ENCODE peak calls at places on chromosomes 1 and 21, in ten cellular contexts. One of them, this sample, is unnamed.

GRCh38 chr1:185646202-185646683 is 87.9 kb upstream of the HMCN1 start:
- DNase-seq in cardiac muscle cell: peak; percentile 85
- DNase-seq in left lung: no peak
- DNase-seq in ovary: no peak
- DNase-seq in fibroblast of lung: peak; percentile 94
- DNase-seq in adrenal gland: peak; percentile 44
- DNase-seq in spleen: no peak
- DNase-seq in esophagus muscularis mucosa: no peak
- DNase-seq in neural progenitor cell: peak; percentile 89
- DNase-seq in mammary epithelial cell: peak; percentile 99
- DNase-seq in this sample: no peak

GRCh38 chr1:197314672-197315071 is 46.6 kb downstream of the CRB1 start:
- DNase-seq in mammary epithelial cell: no peak
- DNase-seq in left lung: no peak
- DNase-seq in neural progenitor cell: no peak
- DNase-seq in esophagus muscularis mucosa: no peak
- DNase-seq in cardiac muscle cell: no peak
- DNase-seq in fibroblast of lung: no peak
- DNase-seq in spleen: no peak
- DNase-seq in ovary: no peak
- DNase-seq in adrenal gland: no peak
- DNase-seq in this sample: no peak

GRCh38 chr1:228109962-228110488 is 926 bp upstream of the MRPL55 start:
- DNase-seq in left lung: no peak
- DNase-seq in fibroblast of lung: no peak
- DNase-seq in spleen: no peak
- DNase-seq in esophagus muscularis mucosa: no peak
- DNase-seq in cardiac muscle cell: no peak
- DNase-seq in adrenal gland: no peak
- DNase-seq in neural progenitor cell: peak; percentile 33
- DNase-seq in ovary: peak; percentile 54
- DNase-seq in mammary epithelial cell: no peak
- DNase-seq in this sample: no peak

GRCh38 chr1:82907313-82907712 is 1091.6 kb downstream of the TTLL7 start:
- DNase-seq in neural progenitor cell: no peak
- DNase-seq in cardiac muscle cell: no peak
- DNase-seq in ovary: no peak
- DNase-seq in fibroblast of lung: no peak
- DNase-seq in spleen: no peak
- DNase-seq in adrenal gland: no peak
- DNase-seq in left lung: no peak
- DNase-seq in esophagus muscularis mucosa: no peak
- DNase-seq in mammary epithelial cell: no peak
- DNase-seq in this sample: no peak

GRCh38 chr1:62230724-62231123 is 36.1 kb downstream of the L1TD1 start:
- DNase-seq in adrenal gland: no peak
- DNase-seq in mammary epithelial cell: peak; percentile 99
- DNase-seq in ovary: no peak
- DNase-seq in left lung: no peak
- DNase-seq in neural progenitor cell: no peak
- DNase-seq in cardiac muscle cell: no peak
- DNase-seq in fibroblast of lung: no peak
- DNase-seq in spleen: no peak
- DNase-seq in esophagus muscularis mucosa: no peak
- DNase-seq in this sample: no peak

GRCh38 chr1:175222296-175222938 is 29.8 kb upstream of the KIAA0040 start:
- DNase-seq in esophagus muscularis mucosa: peak; percentile 70
- DNase-seq in mammary epithelial cell: peak; percentile 95
- DNase-seq in left lung: no peak
- DNase-seq in cardiac muscle cell: no peak
- DNase-seq in ovary: no peak
- DNase-seq in neural progenitor cell: no peak
- DNase-seq in adrenal gland: no peak
- DNase-seq in spleen: no peak
- DNase-seq in fibroblast of lung: no peak
- DNase-seq in this sample: no peak

GRCh38 chr1:112219267-112219666 is 176.7 kb upstream of the CTTNBP2NL start:
- DNase-seq in neural progenitor cell: no peak
- DNase-seq in cardiac muscle cell: no peak
- DNase-seq in adrenal gland: no peak
- DNase-seq in mammary epithelial cell: no peak
- DNase-seq in ovary: no peak
- DNase-seq in left lung: no peak
- DNase-seq in spleen: no peak
- DNase-seq in fibroblast of lung: no peak
- DNase-seq in esophagus muscularis mucosa: no peak
- DNase-seq in this sample: no peak

GRCh38 chr21:33291686-33292085 is 25.5 kb downstream of the IL10RB start:
- DNase-seq in fibroblast of lung: no peak
- DNase-seq in spleen: no peak
- DNase-seq in left lung: no peak
- DNase-seq in cardiac muscle cell: no peak
- DNase-seq in mammary epithelial cell: no peak
- DNase-seq in ovary: no peak
- DNase-seq in adrenal gland: no peak
- DNase-seq in esophagus muscularis mucosa: no peak
- DNase-seq in neural progenitor cell: no peak
- DNase-seq in this sample: no peak

GRCh38 chr21:34154878-34155277 is 81.5 kb downstream of the MRPS6 start:
- DNase-seq in adrenal gland: no peak
- DNase-seq in esophagus muscularis mucosa: no peak
- DNase-seq in cardiac muscle cell: no peak
- DNase-seq in neural progenitor cell: no peak
- DNase-seq in spleen: no peak
- DNase-seq in mammary epithelial cell: no peak
- DNase-seq in ovary: no peak
- DNase-seq in left lung: no peak
- DNase-seq in fibroblast of lung: no peak
- DNase-seq in this sample: no peak

GRCh38 chr21:33388188-33388587 is 15.0 kb upstream of the IFNGR2 start:
- DNase-seq in ovary: no peak
- DNase-seq in cardiac muscle cell: no peak
- DNase-seq in left lung: no peak
- DNase-seq in esophagus muscularis mucosa: no peak
- DNase-seq in mammary epithelial cell: no peak
- DNase-seq in neural progenitor cell: no peak
- DNase-seq in fibroblast of lung: no peak
- DNase-seq in spleen: no peak
- DNase-seq in adrenal gland: no peak
- DNase-seq in this sample: no peak

GRCh38 chr1:202501281-202501680 is 152.8 kb downstream of the PPP1R12B start:
- DNase-seq in fibroblast of lung: peak; percentile 64
- DNase-seq in spleen: no peak
- DNase-seq in ovary: no peak
- DNase-seq in adrenal gland: no peak
- DNase-seq in neural progenitor cell: peak; percentile 31
- DNase-seq in esophagus muscularis mucosa: no peak
- DNase-seq in left lung: no peak
- DNase-seq in cardiac muscle cell: no peak
- DNase-seq in mammary epithelial cell: peak; percentile 25
- DNase-seq in this sample: no peak

GRCh38 chr1:33725037-33725436 is 138.8 kb upstream of the HMGB4 start:
- DNase-seq in esophagus muscularis mucosa: peak; percentile 88
- DNase-seq in spleen: no peak
- DNase-seq in ovary: no peak
- DNase-seq in mammary epithelial cell: no peak
- DNase-seq in adrenal gland: no peak
- DNase-seq in left lung: no peak
- DNase-seq in cardiac muscle cell: no peak
- DNase-seq in neural progenitor cell: no peak
- DNase-seq in fibroblast of lung: no peak
- DNase-seq in this sample: no peak

GRCh38 chr1:91730781-91731732 is 154.9 kb downstream of the TGFBR3 start:
- DNase-seq in mammary epithelial cell: peak; percentile 57
- DNase-seq in esophagus muscularis mucosa: peak; percentile 96
- DNase-seq in adrenal gland: peak; percentile 75
- DNase-seq in left lung: peak; percentile 58
- DNase-seq in cardiac muscle cell: no peak
- DNase-seq in spleen: no peak
- DNase-seq in ovary: peak; percentile 44
- DNase-seq in neural progenitor cell: peak; percentile 24
- DNase-seq in fibroblast of lung: peak; percentile 87
- DNase-seq in this sample: peak; percentile 80

GRCh38 chr1:90475623-90476022 is 241.5 kb downstream of the BARHL2 start:
- DNase-seq in spleen: no peak
- DNase-seq in left lung: no peak
- DNase-seq in adrenal gland: no peak
- DNase-seq in esophagus muscularis mucosa: no peak
- DNase-seq in ovary: no peak
- DNase-seq in fibroblast of lung: no peak
- DNase-seq in neural progenitor cell: no peak
- DNase-seq in mammary epithelial cell: no peak
- DNase-seq in cardiac muscle cell: peak; percentile 5
- DNase-seq in this sample: no peak

GRCh38 chr1:51564124-51564523 is 45.1 kb upstream of the EPS15 start:
- DNase-seq in esophagus muscularis mucosa: no peak
- DNase-seq in mammary epithelial cell: peak; percentile 60
- DNase-seq in fibroblast of lung: peak; percentile 29
- DNase-seq in left lung: no peak
- DNase-seq in ovary: no peak
- DNase-seq in adrenal gland: no peak
- DNase-seq in spleen: no peak
- DNase-seq in cardiac muscle cell: no peak
- DNase-seq in neural progenitor cell: no peak
- DNase-seq in this sample: no peak

GRCh38 chr1:60425528-60425927 is 352.0 kb upstream of the C1orf87 start:
- DNase-seq in mammary epithelial cell: no peak
- DNase-seq in cardiac muscle cell: peak; percentile 22
- DNase-seq in esophagus muscularis mucosa: no peak
- DNase-seq in neural progenitor cell: peak; percentile 41
- DNase-seq in left lung: no peak
- DNase-seq in adrenal gland: no peak
- DNase-seq in ovary: no peak
- DNase-seq in fibroblast of lung: peak; percentile 6
- DNase-seq in spleen: no peak
- DNase-seq in this sample: no peak
- TF ChIP-seq CTCF in mammary epithelial cell: peak; percentile 28
- TF ChIP-seq CTCF in cardiac muscle cell: peak; percentile 46
- TF ChIP-seq CTCF in esophagus muscularis mucosa: no peak
- TF ChIP-seq CTCF in neural progenitor cell: peak; percentile 54
- TF ChIP-seq CTCF in left lung: no peak
- TF ChIP-seq CTCF in adrenal gland: no peak
- TF ChIP-seq CTCF in ovary: no peak
- TF ChIP-seq CTCF in fibroblast of lung: peak; percentile 44
- TF ChIP-seq CTCF in spleen: no peak
- TF ChIP-seq CTCF in this sample: peak; percentile 19

DNA sequence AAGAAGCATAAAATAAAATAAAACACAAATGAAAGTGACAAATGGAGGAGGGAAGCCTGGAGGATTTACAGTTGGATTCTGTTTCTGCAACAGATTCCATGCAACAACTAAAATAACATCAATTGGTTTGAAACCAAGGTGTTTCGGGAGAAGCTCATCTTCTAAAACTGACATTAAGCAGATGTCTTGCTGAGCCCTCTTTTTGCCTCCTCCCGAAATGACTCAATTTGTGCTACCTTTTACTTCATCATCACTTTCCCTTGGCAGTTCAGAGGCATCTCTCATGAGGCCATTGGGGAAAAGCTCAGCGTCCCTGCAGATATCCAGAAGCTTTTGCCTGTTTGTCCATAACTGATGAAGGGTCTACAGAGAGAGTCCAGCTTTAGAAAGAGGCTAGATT is 121.6 kb upstream of the ADAR start:
- DNase-seq in spleen: no peak
- DNase-seq in esophagus muscularis mucosa: no peak
- DNase-seq in fibroblast of lung: no peak
- DNase-seq in neural progenitor cell: no peak
- DNase-seq in ovary: no peak
- DNase-seq in left lung: no peak
- DNase-seq in cardiac muscle cell: no peak
- DNase-seq in mammary epithelial cell: no peak
- DNase-seq in adrenal gland: no peak
- DNase-seq in this sample: no peak
- H3K27ac ChIP-seq in spleen: no peak overlapping the region
- H3K27ac ChIP-seq in esophagus muscularis mucosa: peak overlapping the region; percentile 75
- H3K27ac ChIP-seq in fibroblast of lung: no peak overlapping the region
- H3K27ac ChIP-seq in neural progenitor cell: no peak overlapping the region
- H3K27ac ChIP-seq in ovary: peak overlapping the region; percentile 31
- H3K27ac ChIP-seq in left lung: peak overlapping the region; percentile 20
- H3K27ac ChIP-seq in cardiac muscle cell: no peak overlapping the region
- H3K27ac ChIP-seq in mammary epithelial cell: peak overlapping the region; percentile 4
- H3K27ac ChIP-seq in adrenal gland: no peak overlapping the region
- H3K27ac ChIP-seq in this sample: peak overlapping the region; percentile 66

DNA sequence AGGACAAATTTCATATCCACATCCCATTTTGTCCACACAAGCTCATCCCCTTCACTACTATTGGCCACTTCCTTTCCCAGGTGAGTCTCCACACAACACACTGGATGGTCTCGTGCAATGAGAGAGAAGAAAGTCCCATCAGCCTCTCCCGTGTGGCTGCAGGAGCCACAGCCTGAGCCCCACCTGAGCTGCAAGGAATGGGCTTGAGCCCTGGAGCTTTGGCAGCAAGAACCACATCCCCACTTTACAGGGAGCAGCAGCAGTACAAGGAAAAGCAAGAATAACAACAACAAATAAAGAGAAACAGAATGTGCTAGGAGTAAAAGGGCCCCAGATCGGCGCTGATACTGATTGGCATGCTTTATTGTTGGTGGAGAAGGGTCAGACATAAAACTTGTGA is 117.7 kb downstream of the TPTE start:
- DNase-seq in esophagus muscularis mucosa: no peak
- DNase-seq in adrenal gland: no peak
- DNase-seq in ovary: no peak
- DNase-seq in left lung: no peak
- DNase-seq in fibroblast of lung: no peak
- DNase-seq in spleen: no peak
- DNase-seq in mammary epithelial cell: no peak
- DNase-seq in neural progenitor cell: no peak
- DNase-seq in cardiac muscle cell: no peak
- DNase-seq in this sample: no peak
- H3K9me3 ChIP-seq in esophagus muscularis mucosa: peaks cover 29% of the 10 kb centered on the region
- H3K9me3 ChIP-seq in adrenal gland: no peaks in the 10 kb centered on the region
- H3K9me3 ChIP-seq in ovary: no peaks in the 10 kb centered on the region
- H3K9me3 ChIP-seq in left lung: no peaks in the 10 kb centered on the region
- H3K9me3 ChIP-seq in fibroblast of lung: peaks cover 2% of the 10 kb centered on the region
- H3K9me3 ChIP-seq in spleen: peaks cover 53% of the 10 kb centered on the region
- H3K9me3 ChIP-seq in mammary epithelial cell: peaks cover 50% of the 10 kb centered on the region
- H3K9me3 ChIP-seq in neural progenitor cell: peaks cover 74% of the 10 kb centered on the region
- H3K9me3 ChIP-seq in cardiac muscle cell: peaks cover 10% of the 10 kb centered on the region
- H3K9me3 ChIP-seq in this sample: peaks cover 5% of the 10 kb centered on the region

DNA sequence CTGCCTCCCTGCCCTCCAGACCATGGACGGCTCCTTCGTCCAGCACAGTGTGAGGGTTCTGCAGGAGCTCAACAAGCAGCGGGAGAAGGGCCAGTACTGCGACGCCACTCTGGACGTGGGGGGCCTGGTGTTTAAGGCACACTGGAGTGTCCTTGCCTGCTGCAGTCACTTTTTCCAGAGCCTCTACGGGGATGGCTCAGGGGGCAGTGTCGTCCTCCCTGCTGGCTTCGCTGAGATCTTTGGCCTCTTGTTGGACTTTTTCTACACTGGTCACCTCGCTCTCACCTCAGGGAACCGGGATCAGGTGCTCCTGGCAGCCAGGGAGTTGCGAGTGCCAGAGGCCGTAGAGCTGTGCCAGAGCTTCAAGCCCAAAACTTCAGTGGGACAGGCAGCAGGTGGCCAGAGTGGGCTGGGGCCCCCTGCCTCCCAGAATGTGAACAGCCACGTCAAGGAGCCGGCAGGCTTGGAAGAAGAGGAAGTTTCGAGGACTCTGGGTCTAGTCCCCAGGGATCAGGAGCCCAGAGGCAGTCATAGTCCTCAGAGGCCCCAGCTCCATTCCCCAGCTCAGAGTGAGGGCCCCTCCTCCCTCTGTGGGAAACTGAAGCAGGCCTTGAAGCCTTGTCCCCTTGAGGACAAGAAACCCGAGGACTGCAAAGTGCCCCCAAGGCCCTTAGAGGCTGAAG is 935 bp downstream of the ZBTB48 start:
- DNase-seq in esophagus muscularis mucosa: no peak
- DNase-seq in spleen: peak; percentile 83
- DNase-seq in cardiac muscle cell: no peak
- DNase-seq in ovary: no peak
- DNase-seq in neural progenitor cell: peak; percentile 18
- DNase-seq in adrenal gland: peak; percentile 47
- DNase-seq in fibroblast of lung: no peak
- DNase-seq in mammary epithelial cell: no peak
- DNase-seq in left lung: no peak
- DNase-seq in this sample: peak; percentile 69
- TF ChIP-seq CTCF in esophagus muscularis mucosa: no peak
- TF ChIP-seq CTCF in spleen: no peak
- TF ChIP-seq CTCF in cardiac muscle cell: no peak
- TF ChIP-seq CTCF in ovary: no peak
- TF ChIP-seq CTCF in neural progenitor cell: no peak
- TF ChIP-seq CTCF in adrenal gland: no peak
- TF ChIP-seq CTCF in fibroblast of lung: peak; percentile 1
- TF ChIP-seq CTCF in mammary epithelial cell: peak; percentile 4
- TF ChIP-seq CTCF in left lung: no peak
- TF ChIP-seq CTCF in this sample: no peak